ENCODE peak calls at places on chromosomes 2 and 18, in eight cellular contexts. One of them, this sample, is unnamed.

GRCh38 chr2:60309941-60310680 is 243.3 kb downstream of the BCL11A start:
- DNase-seq in activated CD8-positive, alpha-beta memory T cell treated with anti-CD3 and anti-CD28 coated beads for 48 hours: no peak
- DNase-seq in T-helper 9 cell: no peak
- DNase-seq in M059J: no peak
- DNase-seq in Kasumi-1: no peak
- DNase-seq in nucleus accumbens: no peak
- DNase-seq in choroid plexus epithelial cell: no peak
- DNase-seq in frontal cortex: no peak
- DNase-seq in this sample: no peak

GRCh38 chr2:189599245-189599644 is 18.7 kb upstream of the SLC40A1 start:
- DNase-seq in activated CD8-positive, alpha-beta memory T cell treated with anti-CD3 and anti-CD28 coated beads for 48 hours: no peak
- DNase-seq in choroid plexus epithelial cell: peak; percentile 79
- DNase-seq in M059J: no peak
- DNase-seq in frontal cortex: no peak
- DNase-seq in nucleus accumbens: no peak
- DNase-seq in Kasumi-1: no peak
- DNase-seq in T-helper 9 cell: no peak
- DNase-seq in this sample: no peak

GRCh38 chr2:230981704-230982103 is 14.2 kb upstream of the SPATA3 start:
- DNase-seq in choroid plexus epithelial cell: no peak
- DNase-seq in T-helper 9 cell: no peak
- DNase-seq in nucleus accumbens: no peak
- DNase-seq in Kasumi-1: no peak
- DNase-seq in activated CD8-positive, alpha-beta memory T cell treated with anti-CD3 and anti-CD28 coated beads for 48 hours: no peak
- DNase-seq in M059J: no peak
- DNase-seq in frontal cortex: no peak
- DNase-seq in this sample: no peak

GRCh38 chr2:100884145-100884621 is 64.2 kb downstream of the NPAS2 start:
- DNase-seq in M059J: no peak
- DNase-seq in frontal cortex: no peak
- DNase-seq in activated CD8-positive, alpha-beta memory T cell treated with anti-CD3 and anti-CD28 coated beads for 48 hours: no peak
- DNase-seq in T-helper 9 cell: no peak
- DNase-seq in choroid plexus epithelial cell: peak; percentile 78
- DNase-seq in nucleus accumbens: no peak
- DNase-seq in Kasumi-1: no peak
- DNase-seq in this sample: no peak

GRCh38 chr2:241183221-241183620 is 5.3 kb upstream of the ANO7 start:
- DNase-seq in activated CD8-positive, alpha-beta memory T cell treated with anti-CD3 and anti-CD28 coated beads for 48 hours: no peak
- DNase-seq in frontal cortex: no peak
- DNase-seq in choroid plexus epithelial cell: no peak
- DNase-seq in M059J: no peak
- DNase-seq in T-helper 9 cell: no peak
- DNase-seq in nucleus accumbens: no peak
- DNase-seq in Kasumi-1: no peak
- DNase-seq in this sample: no peak

GRCh38 chr2:172430671-172431070 is 3.3 kb downstream of the ITGA6 start:
- DNase-seq in nucleus accumbens: no peak
- DNase-seq in Kasumi-1: no peak
- DNase-seq in activated CD8-positive, alpha-beta memory T cell treated with anti-CD3 and anti-CD28 coated beads for 48 hours: no peak
- DNase-seq in M059J: peak; percentile 43
- DNase-seq in T-helper 9 cell: no peak
- DNase-seq in frontal cortex: no peak
- DNase-seq in choroid plexus epithelial cell: no peak
- DNase-seq in this sample: no peak

GRCh38 chr2:151973901-151974199 is 125.0 kb downstream of the CACNB4 start:
- DNase-seq in choroid plexus epithelial cell: peak; percentile 41
- DNase-seq in nucleus accumbens: no peak
- DNase-seq in Kasumi-1: no peak
- DNase-seq in frontal cortex: peak; percentile 43
- DNase-seq in M059J: peak; percentile 4
- DNase-seq in activated CD8-positive, alpha-beta memory T cell treated with anti-CD3 and anti-CD28 coated beads for 48 hours: no peak
- DNase-seq in T-helper 9 cell: no peak
- DNase-seq in this sample: no peak

GRCh38 chr2:24635181-24635580 is 144.1 kb downstream of the NCOA1 start:
- DNase-seq in frontal cortex: no peak
- DNase-seq in Kasumi-1: no peak
- DNase-seq in activated CD8-positive, alpha-beta memory T cell treated with anti-CD3 and anti-CD28 coated beads for 48 hours: no peak
- DNase-seq in nucleus accumbens: no peak
- DNase-seq in T-helper 9 cell: no peak
- DNase-seq in choroid plexus epithelial cell: peak; percentile 7
- DNase-seq in M059J: no peak
- DNase-seq in this sample: no peak

GRCh38 chr2:70777450-70777849 is 9.4 kb upstream of the ADD2 start:
- DNase-seq in nucleus accumbens: no peak
- DNase-seq in frontal cortex: no peak
- DNase-seq in T-helper 9 cell: no peak
- DNase-seq in M059J: peak; percentile 24
- DNase-seq in Kasumi-1: no peak
- DNase-seq in choroid plexus epithelial cell: no peak
- DNase-seq in activated CD8-positive, alpha-beta memory T cell treated with anti-CD3 and anti-CD28 coated beads for 48 hours: no peak
- DNase-seq in this sample: no peak

GRCh38 chr18:50610349-50610748 is 50.5 kb downstream of the MAPK4 start:
- DNase-seq in Kasumi-1: no peak
- DNase-seq in T-helper 9 cell: no peak
- DNase-seq in activated CD8-positive, alpha-beta memory T cell treated with anti-CD3 and anti-CD28 coated beads for 48 hours: no peak
- DNase-seq in choroid plexus epithelial cell: no peak
- DNase-seq in nucleus accumbens: no peak
- DNase-seq in frontal cortex: no peak
- DNase-seq in M059J: no peak
- DNase-seq in this sample: no peak

GRCh38 chr2:188979119-188979729 is 5.1 kb downstream of the COL3A1 start:
- DNase-seq in M059J: peak; percentile 50
- DNase-seq in activated CD8-positive, alpha-beta memory T cell treated with anti-CD3 and anti-CD28 coated beads for 48 hours: no peak
- DNase-seq in nucleus accumbens: no peak
- DNase-seq in frontal cortex: no peak
- DNase-seq in choroid plexus epithelial cell: peak; percentile 66
- DNase-seq in Kasumi-1: no peak
- DNase-seq in T-helper 9 cell: no peak
- DNase-seq in this sample: no peak

GRCh38 chr18:63097198-63097597 is 222.4 kb downstream of the BCL2 start:
- DNase-seq in M059J: no peak
- DNase-seq in activated CD8-positive, alpha-beta memory T cell treated with anti-CD3 and anti-CD28 coated beads for 48 hours: no peak
- DNase-seq in nucleus accumbens: no peak
- DNase-seq in T-helper 9 cell: no peak
- DNase-seq in choroid plexus epithelial cell: no peak
- DNase-seq in Kasumi-1: no peak
- DNase-seq in frontal cortex: no peak
- DNase-seq in this sample: no peak

GRCh38 chr2:113892004-113892740 is 2.3 kb downstream of the ACTR3 start:
- DNase-seq in M059J: no peak
- DNase-seq in choroid plexus epithelial cell: no peak
- DNase-seq in frontal cortex: no peak
- DNase-seq in nucleus accumbens: no peak
- DNase-seq in Kasumi-1: no peak
- DNase-seq in T-helper 9 cell: no peak
- DNase-seq in activated CD8-positive, alpha-beta memory T cell treated with anti-CD3 and anti-CD28 coated beads for 48 hours: no peak
- DNase-seq in this sample: no peak

GRCh38 chr2:126658910-126659613 is 3.1 kb downstream of the GYPC start:
- DNase-seq in T-helper 9 cell: no peak
- DNase-seq in M059J: peak; percentile 24
- DNase-seq in Kasumi-1: peak; percentile 34
- DNase-seq in nucleus accumbens: no peak
- DNase-seq in choroid plexus epithelial cell: peak; percentile 75
- DNase-seq in activated CD8-positive, alpha-beta memory T cell treated with anti-CD3 and anti-CD28 coated beads for 48 hours: peak; percentile 34
- DNase-seq in frontal cortex: no peak
- DNase-seq in this sample: peak; percentile 35

GRCh38 chr2:120833127-120833675 is 97.5 kb downstream of the GLI2 start:
- DNase-seq in frontal cortex: no peak
- DNase-seq in choroid plexus epithelial cell: no peak
- DNase-seq in nucleus accumbens: no peak
- DNase-seq in M059J: no peak
- DNase-seq in activated CD8-positive, alpha-beta memory T cell treated with anti-CD3 and anti-CD28 coated beads for 48 hours: no peak
- DNase-seq in Kasumi-1: no peak
- DNase-seq in T-helper 9 cell: no peak
- DNase-seq in this sample: no peak

GRCh38 chr2:31384351-31384750 is 30.2 kb downstream of the XDH start:
- DNase-seq in Kasumi-1: peak; percentile 44
- DNase-seq in activated CD8-positive, alpha-beta memory T cell treated with anti-CD3 and anti-CD28 coated beads for 48 hours: no peak
- DNase-seq in frontal cortex: no peak
- DNase-seq in nucleus accumbens: no peak
- DNase-seq in M059J: peak; percentile 88
- DNase-seq in T-helper 9 cell: no peak
- DNase-seq in choroid plexus epithelial cell: peak; percentile 90
- DNase-seq in this sample: no peak

GRCh38 chr2:27001851-27002369 is 30.9 kb upstream of the TMEM214 start:
- DNase-seq in activated CD8-positive, alpha-beta memory T cell treated with anti-CD3 and anti-CD28 coated beads for 48 hours: no peak
- DNase-seq in Kasumi-1: no peak
- DNase-seq in choroid plexus epithelial cell: no peak
- DNase-seq in M059J: peak; percentile 25
- DNase-seq in T-helper 9 cell: no peak
- DNase-seq in frontal cortex: no peak
- DNase-seq in nucleus accumbens: no peak
- DNase-seq in this sample: no peak

GRCh38 chr2:142533083-142533482 is 344.4 kb upstream of the KYNU start:
- DNase-seq in T-helper 9 cell: no peak
- DNase-seq in activated CD8-positive, alpha-beta memory T cell treated with anti-CD3 and anti-CD28 coated beads for 48 hours: no peak
- DNase-seq in frontal cortex: no peak
- DNase-seq in choroid plexus epithelial cell: peak; percentile 50
- DNase-seq in Kasumi-1: no peak
- DNase-seq in M059J: peak; percentile 35
- DNase-seq in nucleus accumbens: no peak
- DNase-seq in this sample: no peak

GRCh38 chr2:24489942-24490673 is 946 bp upstream of the NCOA1 start:
- DNase-seq in activated CD8-positive, alpha-beta memory T cell treated with anti-CD3 and anti-CD28 coated beads for 48 hours: no peak
- DNase-seq in choroid plexus epithelial cell: peak; percentile 38
- DNase-seq in T-helper 9 cell: no peak
- DNase-seq in frontal cortex: no peak
- DNase-seq in nucleus accumbens: no peak
- DNase-seq in Kasumi-1: peak; percentile 31
- DNase-seq in M059J: peak; percentile 45
- DNase-seq in this sample: no peak

GRCh38 chr18:31101148-31102019 is 837 bp downstream of the DSC2 start:
- DNase-seq in activated CD8-positive, alpha-beta memory T cell treated with anti-CD3 and anti-CD28 coated beads for 48 hours: no peak
- DNase-seq in Kasumi-1: peak; percentile 70
- DNase-seq in nucleus accumbens: peak; percentile 30
- DNase-seq in T-helper 9 cell: no peak
- DNase-seq in frontal cortex: peak; percentile 37
- DNase-seq in M059J: no peak
- DNase-seq in choroid plexus epithelial cell: no peak
- DNase-seq in this sample: no peak

GRCh38 chr2:217387776-217388381 is 528.0 kb upstream of the TNP1 start:
- DNase-seq in M059J: peak; percentile 93
- DNase-seq in activated CD8-positive, alpha-beta memory T cell treated with anti-CD3 and anti-CD28 coated beads for 48 hours: no peak
- DNase-seq in Kasumi-1: peak; percentile 4
- DNase-seq in frontal cortex: no peak
- DNase-seq in T-helper 9 cell: no peak
- DNase-seq in choroid plexus epithelial cell: peak; percentile 31
- DNase-seq in nucleus accumbens: no peak
- DNase-seq in this sample: no peak

GRCh38 chr2:75627902-75628504 is 18.6 kb upstream of the MRPL19 start:
- DNase-seq in frontal cortex: peak; percentile 64
- DNase-seq in activated CD8-positive, alpha-beta memory T cell treated with anti-CD3 and anti-CD28 coated beads for 48 hours: peak; percentile 25
- DNase-seq in T-helper 9 cell: peak; percentile 32
- DNase-seq in nucleus accumbens: peak; percentile 8
- DNase-seq in M059J: peak; percentile 76
- DNase-seq in Kasumi-1: peak; percentile 75
- DNase-seq in choroid plexus epithelial cell: peak; percentile 91
- DNase-seq in this sample: peak; percentile 23

GRCh38 chr2:2810504-2810903 is 479.4 kb upstream of the MYT1L start:
- DNase-seq in choroid plexus epithelial cell: no peak
- DNase-seq in T-helper 9 cell: no peak
- DNase-seq in activated CD8-positive, alpha-beta memory T cell treated with anti-CD3 and anti-CD28 coated beads for 48 hours: no peak
- DNase-seq in nucleus accumbens: no peak
- DNase-seq in frontal cortex: no peak
- DNase-seq in Kasumi-1: no peak
- DNase-seq in M059J: no peak
- DNase-seq in this sample: no peak

GRCh38 chr18:2409906-2410305 is 161.4 kb downstream of the METTL4 start:
- DNase-seq in T-helper 9 cell: no peak
- DNase-seq in frontal cortex: no peak
- DNase-seq in nucleus accumbens: no peak
- DNase-seq in M059J: no peak
- DNase-seq in activated CD8-positive, alpha-beta memory T cell treated with anti-CD3 and anti-CD28 coated beads for 48 hours: no peak
- DNase-seq in choroid plexus epithelial cell: no peak
- DNase-seq in Kasumi-1: no peak
- DNase-seq in this sample: no peak

GRCh38 chr2:56971383-56971974 is 787.7 kb downstream of the CCDC85A start:
- DNase-seq in frontal cortex: no peak
- DNase-seq in M059J: no peak
- DNase-seq in nucleus accumbens: no peak
- DNase-seq in activated CD8-positive, alpha-beta memory T cell treated with anti-CD3 and anti-CD28 coated beads for 48 hours: no peak
- DNase-seq in choroid plexus epithelial cell: no peak
- DNase-seq in T-helper 9 cell: no peak
- DNase-seq in Kasumi-1: no peak
- DNase-seq in this sample: no peak

GRCh38 chr2:240319855-240320560 is 115.5 kb upstream of the GPC1 start:
- DNase-seq in M059J: peak; percentile 67
- DNase-seq in activated CD8-positive, alpha-beta memory T cell treated with anti-CD3 and anti-CD28 coated beads for 48 hours: no peak
- DNase-seq in Kasumi-1: no peak
- DNase-seq in T-helper 9 cell: no peak
- DNase-seq in nucleus accumbens: no peak
- DNase-seq in choroid plexus epithelial cell: peak; percentile 97
- DNase-seq in frontal cortex: peak; percentile 57
- DNase-seq in this sample: no peak

GRCh38 chr2:21757805-21758204 is 634.0 kb downstream of the TDRD15 start:
- DNase-seq in frontal cortex: no peak
- DNase-seq in nucleus accumbens: no peak
- DNase-seq in Kasumi-1: no peak
- DNase-seq in M059J: peak; percentile 12
- DNase-seq in choroid plexus epithelial cell: peak; percentile 13
- DNase-seq in T-helper 9 cell: no peak
- DNase-seq in activated CD8-positive, alpha-beta memory T cell treated with anti-CD3 and anti-CD28 coated beads for 48 hours: no peak
- DNase-seq in this sample: no peak

GRCh38 chr18:13915973-13916372 is 637 bp upstream of the MC2R start:
- DNase-seq in Kasumi-1: no peak
- DNase-seq in frontal cortex: no peak
- DNase-seq in T-helper 9 cell: no peak
- DNase-seq in activated CD8-positive, alpha-beta memory T cell treated with anti-CD3 and anti-CD28 coated beads for 48 hours: no peak
- DNase-seq in M059J: no peak
- DNase-seq in nucleus accumbens: no peak
- DNase-seq in choroid plexus epithelial cell: no peak
- DNase-seq in this sample: no peak

GRCh38 chr2:42856891-42857632 is 64.7 kb upstream of the HAAO start:
- DNase-seq in activated CD8-positive, alpha-beta memory T cell treated with anti-CD3 and anti-CD28 coated beads for 48 hours: no peak
- DNase-seq in choroid plexus epithelial cell: no peak
- DNase-seq in frontal cortex: no peak
- DNase-seq in nucleus accumbens: no peak
- DNase-seq in T-helper 9 cell: no peak
- DNase-seq in Kasumi-1: no peak
- DNase-seq in M059J: peak; percentile 66
- DNase-seq in this sample: no peak

GRCh38 chr2:33195891-33196290 is 249.1 kb downstream of the LTBP1 start:
- DNase-seq in nucleus accumbens: no peak
- DNase-seq in frontal cortex: no peak
- DNase-seq in choroid plexus epithelial cell: no peak
- DNase-seq in activated CD8-positive, alpha-beta memory T cell treated with anti-CD3 and anti-CD28 coated beads for 48 hours: no peak
- DNase-seq in T-helper 9 cell: no peak
- DNase-seq in Kasumi-1: no peak
- DNase-seq in M059J: no peak
- DNase-seq in this sample: no peak

GRCh38 chr2:96884299-96885156 is 14.6 kb upstream of the SEMA4C start:
- DNase-seq in T-helper 9 cell: no peak
- DNase-seq in frontal cortex: no peak
- DNase-seq in Kasumi-1: no peak
- DNase-seq in activated CD8-positive, alpha-beta memory T cell treated with anti-CD3 and anti-CD28 coated beads for 48 hours: no peak
- DNase-seq in choroid plexus epithelial cell: no peak
- DNase-seq in nucleus accumbens: no peak
- DNase-seq in M059J: peak; percentile 70
- DNase-seq in this sample: no peak

GRCh38 chr2:28588231-28588725 is 92.4 kb downstream of the PLB1 start:
- DNase-seq in choroid plexus epithelial cell: peak; percentile 49
- DNase-seq in activated CD8-positive, alpha-beta memory T cell treated with anti-CD3 and anti-CD28 coated beads for 48 hours: no peak
- DNase-seq in frontal cortex: no peak
- DNase-seq in M059J: peak; percentile 54
- DNase-seq in T-helper 9 cell: no peak
- DNase-seq in Kasumi-1: peak; percentile 15
- DNase-seq in nucleus accumbens: no peak
- DNase-seq in this sample: no peak

GRCh38 chr2:42510191-42510929 is 16.6 kb upstream of the KCNG3 start:
- DNase-seq in frontal cortex: no peak
- DNase-seq in choroid plexus epithelial cell: peak; percentile 52
- DNase-seq in activated CD8-positive, alpha-beta memory T cell treated with anti-CD3 and anti-CD28 coated beads for 48 hours: no peak
- DNase-seq in M059J: peak; percentile 44
- DNase-seq in Kasumi-1: peak; percentile 44
- DNase-seq in T-helper 9 cell: no peak
- DNase-seq in nucleus accumbens: no peak
- DNase-seq in this sample: no peak

GRCh38 chr2:15808221-15808574 is 132.2 kb upstream of the MYCN start:
- DNase-seq in M059J: no peak
- DNase-seq in choroid plexus epithelial cell: no peak
- DNase-seq in activated CD8-positive, alpha-beta memory T cell treated with anti-CD3 and anti-CD28 coated beads for 48 hours: no peak
- DNase-seq in nucleus accumbens: no peak
- DNase-seq in frontal cortex: no peak
- DNase-seq in T-helper 9 cell: no peak
- DNase-seq in Kasumi-1: no peak
- DNase-seq in this sample: no peak

This sample was measured in activated effector memory CD4-positive, alpha-beta T cell treated with Interleukin-2 at 50 U/mL for 16 hours.